ENCODE peak calls at places on chromosome 16, in six cellular contexts. Z is pancreas, M is thoracic aorta, E is H1, H is HFFc6, S is astrocyte. G is an unnamed sample.

GRCh38 chr16:46871587-46871986 is 12.6 kb upstream of the GPT2 start:
- DNase-seq in H (no peak), Z (no peak), E (no peak), M (no peak), S (no peak), G (no peak)

GRCh38 chr16:27748868-27749546 is 199.1 kb downstream of the KATNIP start:
- DNase-seq in H (peak; percentile 95), E (peak; percentile 31), Z (no peak), M (no peak), S (peak; percentile 80), G (peak; percentile 66)

GRCh38 chr16:69040144-69040909 is 65.1 kb upstream of the HAS3 start:
- DNase-seq in E (no peak), Z (no peak), H (peak; percentile 19), S (peak; percentile 65), M (no peak), G (no peak)

GRCh38 chr16:67404740-67405226 is 11.5 kb upstream of the TPPP3 start:
- DNase-seq in Z (no peak), H (no peak), M (no peak), E (no peak), S (no peak), G (no peak)

GRCh38 chr16:85777583-85778310 is 21.6 kb downstream of the EMC8 start:
- DNase-seq in Z (no peak), H (peak; percentile 79), M (no peak), S (peak; percentile 9), E (no peak), G (no peak)

GRCh38 chr16:11669380-11670146 is 1.3 kb downstream of the SNN start:
- DNase-seq in H (peak; percentile 13), E (no peak), S (no peak), Z (peak; percentile 79), M (no peak), G (peak; percentile 65)

GRCh38 chr16:46857261-46857962 is 26.4 kb upstream of the C16orf87 start:
- DNase-seq in S (peak; percentile 56), E (no peak), H (peak; percentile 66), M (no peak), Z (no peak), G (no peak)

GRCh38 chr16:74830646-74831045 is 56.0 kb upstream of the FA2H start:
- DNase-seq in H (no peak), M (no peak), S (no peak), E (no peak), Z (no peak), G (no peak)

GRCh38 chr16:9199751-9200150 is 108.3 kb downstream of the HAPSTR1 start:
- DNase-seq in Z (no peak), S (no peak), M (no peak), E (no peak), H (no peak), G (no peak)

GRCh38 chr16:2459647-2460390 is at the start of gene TEDC2:
- DNase-seq in M (peak; percentile 86), H (peak; percentile 84), E (peak; percentile 93), Z (peak; percentile 99), S (peak; percentile 79), G (peak; percentile 100)
- TF ChIP-seq CTCF in M (no peak), H (no peak), E (no peak), Z (no peak), S (no peak), G (no peak)

DNA sequence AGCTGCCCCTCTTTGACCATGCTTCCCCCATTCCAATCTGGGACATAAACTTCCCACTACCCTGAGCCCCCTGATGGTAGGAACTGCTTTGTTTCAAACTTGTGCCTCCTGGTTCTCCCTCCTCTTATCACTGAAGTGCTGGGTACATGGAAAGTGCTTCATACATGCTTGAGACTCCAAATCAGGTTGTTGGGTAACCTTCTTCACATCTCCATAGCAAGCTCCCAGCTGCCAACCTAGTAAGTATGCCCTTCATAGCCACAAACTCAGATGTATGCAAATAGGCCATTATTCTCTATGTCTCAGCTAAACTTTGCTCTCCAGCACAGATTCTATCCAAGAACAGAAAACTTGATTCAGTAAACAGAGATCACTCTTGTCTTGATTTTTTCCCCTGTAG is 310.6 kb upstream of the IRX3 start:
- DNase-seq in E (no peak), Z (no peak), H (no peak), S (no peak), M (no peak), G (no peak)
- TF ChIP-seq CTCF in E (no peak), Z (no peak), H (no peak), S (no peak), M (no peak), G (no peak)

DNA sequence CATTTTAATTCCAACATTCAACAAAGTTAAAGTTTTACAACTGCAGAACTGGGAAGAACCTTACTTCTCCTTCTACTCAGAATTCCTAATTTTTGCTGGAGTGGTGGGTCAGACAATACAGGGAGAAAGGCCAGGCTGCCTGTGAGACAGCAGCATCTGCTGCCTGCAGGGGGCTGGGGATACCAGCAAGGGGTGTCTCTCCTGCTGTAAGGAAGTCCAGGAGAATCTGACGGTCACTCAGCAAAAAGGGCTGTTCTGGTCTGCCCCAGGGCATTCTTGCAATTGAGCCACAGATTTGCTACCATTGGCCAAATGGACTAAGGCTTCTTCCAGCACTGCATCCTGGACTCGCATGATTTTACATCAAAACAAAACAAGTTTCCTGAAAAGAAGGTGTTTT is 426.6 kb upstream of the CDH11 start:
- DNase-seq in H (peak; percentile 19), Z (no peak), M (no peak), S (peak; percentile 36), E (no peak), G (no peak)
- TF ChIP-seq CTCF in H (peak; percentile 53), Z (no peak), M (no peak), S (peak; percentile 21), E (peak; percentile 20), G (no peak)

DNA sequence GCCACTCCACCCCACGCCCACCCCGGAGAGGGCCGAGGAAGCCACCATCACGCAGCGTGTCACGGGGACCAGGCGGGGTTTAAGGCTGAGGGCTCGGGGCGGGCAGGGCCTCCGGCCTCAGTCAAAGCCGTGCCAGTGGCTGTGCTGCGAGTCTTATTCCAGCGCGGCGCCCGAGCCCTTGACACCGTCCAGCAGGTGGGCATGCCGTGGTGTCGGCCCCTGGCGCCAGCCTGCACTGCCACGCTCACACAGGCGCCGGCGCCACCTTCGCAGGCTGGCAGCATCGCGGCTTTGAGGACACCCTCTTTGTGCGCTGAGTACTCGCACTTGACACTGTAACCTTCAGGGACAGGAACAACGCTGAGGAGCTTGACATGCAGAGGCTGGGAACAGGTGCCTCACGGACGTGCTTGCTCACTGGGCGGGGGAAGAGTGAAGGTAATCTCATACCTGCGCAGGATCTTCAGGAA is 34.0 kb upstream of the ZNF629 start:
- DNase-seq in Z (peak; percentile 51), E (no peak), H (no peak), S (no peak), M (no peak), G (no peak)
- TF ChIP-seq CTCF in Z (no peak), E (no peak), H (no peak), S (no peak), M (no peak), G (no peak)

GRCh38 chr16:22123759-22124490 is 31.6 kb downstream of the VWA3A start:
- DNase-seq in S (no peak), E (no peak), Z (no peak), H (no peak), M (no peak), G (no peak)

GRCh38 chr16:22124583-22125284 is 32.4 kb downstream of the VWA3A start:
- DNase-seq in E (no peak), H (no peak), Z (no peak), M (no peak), S (no peak), G (no peak)

GRCh38 chr16:22120440-22120839 is 28.1 kb downstream of the VWA3A start:
- DNase-seq in E (no peak), Z (no peak), S (no peak), M (no peak), H (no peak), G (no peak)

GRCh38 chr16:22122239-22122638 is 29.9 kb downstream of the VWA3A start:
- DNase-seq in S (no peak), Z (no peak), M (no peak), H (no peak), E (no peak), G (no peak)

DNA sequence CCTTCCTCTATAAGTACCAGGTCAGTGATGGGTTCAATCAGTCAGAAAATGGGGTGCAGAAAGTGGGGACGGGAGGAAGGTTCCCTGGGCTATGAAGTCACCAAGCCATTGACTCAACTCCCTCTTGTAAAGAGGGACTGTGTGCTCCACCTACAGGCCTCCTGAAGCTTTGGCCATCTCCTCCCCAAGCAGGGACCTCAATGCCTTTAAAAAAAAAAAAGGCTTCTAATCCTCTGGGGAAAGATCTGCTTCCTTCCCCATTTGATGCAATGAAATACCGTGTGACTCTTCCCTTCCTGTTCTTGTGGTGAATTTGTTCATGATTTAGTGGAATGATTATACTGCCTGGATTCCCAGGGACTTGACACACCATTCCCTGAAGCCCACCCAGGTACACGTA is 30.8 kb downstream of the VWA3A start:
- DNase-seq in H (no peak), Z (no peak), M (no peak), S (no peak), E (no peak), G (no peak)
- TF ChIP-seq CTCF in H (peak; percentile 23), Z (no peak), M (no peak), S (no peak), E (peak; percentile 49), G (no peak)

DNA sequence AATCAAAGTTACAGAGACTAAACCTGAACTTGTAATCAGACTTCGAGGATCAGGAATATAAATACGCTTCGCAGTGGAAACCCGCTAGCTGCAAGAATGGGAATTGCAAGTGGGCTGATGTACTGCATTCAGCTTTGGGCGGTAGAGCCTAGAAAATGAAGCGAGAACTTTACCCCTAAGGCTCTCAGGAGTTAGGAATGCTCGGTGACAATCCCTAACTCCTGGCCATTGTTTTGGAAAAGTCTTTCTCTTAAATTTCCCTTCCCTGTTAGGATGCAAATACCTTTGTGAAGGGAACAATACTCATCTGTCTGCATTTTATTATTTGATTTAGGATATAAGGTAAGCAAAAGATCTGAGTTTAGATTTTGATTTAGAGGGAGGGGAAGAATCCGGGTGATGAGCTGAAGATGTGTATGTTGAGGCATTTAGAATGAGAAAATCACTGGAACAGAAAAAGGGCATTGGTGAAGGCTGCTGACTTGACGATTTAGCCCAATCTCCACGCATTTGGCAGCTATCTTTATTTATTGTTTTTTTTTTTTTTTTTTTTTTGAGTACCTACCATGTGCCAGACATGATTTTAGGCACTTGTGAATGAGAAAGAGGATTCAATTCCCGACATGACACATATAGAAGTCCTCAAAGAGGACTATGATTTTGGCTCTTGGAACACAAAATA is 2.2 kb upstream of the TOX3 start:
- DNase-seq in M (no peak), S (no peak), Z (no peak), E (peak; percentile 43), H (no peak), G (no peak)
- TF ChIP-seq CTCF in M (no peak), S (peak; percentile 23), Z (no peak), E (peak; percentile 56), H (peak; percentile 39), G (no peak)

G was measured in GM10248.